ENCODE peak calls at places on chromosomes 16 and 17, in four cellular contexts. R, A, I and D are unnamed samples. For H3K4me1, the result is how much of the 10 kb centered on the place peaks cover.

GRCh38 chr17:63113167-63113566 is 147.1 kb downstream of the TANC2 start:
- DNase-seq in A (no peak), R (no peak), I (no peak), D (no peak)

GRCh38 chr17:13531701-13532100 is 70.0 kb downstream of the HS3ST3A1 start:
- DNase-seq in A (no peak), R (no peak), I (no peak), D (no peak)

GRCh38 chr17:5446786-5447185 is 7.8 kb upstream of the C1QBP start:
- DNase-seq in A (no peak), I (no peak), R (no peak), D (no peak)

GRCh38 chr16:49557070-49557446 is 183.5 kb downstream of the C16orf78 start:
- DNase-seq in I (no peak), A (no peak), R (no peak), D (no peak)

GRCh38 chr16:106623-107324 is 28.7 kb downstream of the MPG start:
- DNase-seq in A (no peak), R (no peak), I (peak), D (no peak)

GRCh38 chr17:1573932-1574696 is 11.5 kb upstream of the PITPNA start:
- DNase-seq in I (peak), A (peak), R (peak), D (peak)

GRCh38 chr17:57622886-57623433 is 122.1 kb downstream of the CCDC182 start:
- DNase-seq in I (no peak), A (no peak), R (peak), D (no peak)

GRCh38 chr16:58843675-58844074 is 109.6 kb upstream of the GOT2 start:
- DNase-seq in R (no peak), I (no peak), A (no peak), D (no peak)

GRCh38 chr17:83119987-83120864 is 40.8 kb downstream of the METRNL start:
- DNase-seq in R (no peak), I (no peak), A (no peak), D (peak)

GRCh38 chr17:22703204-22703603 is 1010.9 kb downstream of the KCNJ18 start:
- DNase-seq in A (peak), R (no peak), I (no peak), D (no peak)

GRCh38 chr17:1312261-1312870 is 32.9 kb downstream of the TRARG1 start:
- DNase-seq in R (no peak), I (no peak), A (no peak), D (no peak)

GRCh38 chr17:43467981-43468541 is 15.7 kb upstream of the DHX8 start:
- DNase-seq in A (peak), R (no peak), I (no peak), D (no peak)

GRCh38 chr16:85798901-85799496 is 345 bp downstream of the EMC8 start:
- DNase-seq in I (peak), A (no peak), R (peak), D (no peak)

GRCh38 chr17:35575759-35576158 is 2.6 kb downstream of the PEX12 start:
- DNase-seq in R (no peak), A (no peak), I (no peak), D (no peak)

GRCh38 chr17:78991017-78991783 is 11.5 kb upstream of the LGALS3BP start:
- DNase-seq in A (peak), R (no peak), I (no peak), D (no peak)

GRCh38 chr16:83928341-83929055 is 24.5 kb upstream of the OSGIN1 start:
- DNase-seq in R (no peak), A (no peak), I (no peak), D (no peak)

GRCh38 chr17:72139213-72139612 is 18.4 kb downstream of the SOX9 start:
- DNase-seq in A (no peak), R (no peak), I (no peak), D (no peak)

GRCh38 chr16:11136600-11136999 is 119.4 kb downstream of the SOCS1 start:
- DNase-seq in R (no peak), I (no peak), A (no peak), D (peak)

GRCh38 chr17:9643611-9644010 is 1.7 kb upstream of the USP43 start:
- DNase-seq in I (no peak), R (no peak), A (no peak), D (no peak)

GRCh38 chr17:82440377-82440981 is 10.1 kb downstream of the CYBC1 start:
- DNase-seq in A (no peak), R (peak), I (no peak), D (no peak)

GRCh38 chr16:56246051-56246817 is 54.9 kb downstream of the GNAO1 start:
- DNase-seq in R (no peak), I (no peak), A (peak), D (no peak)

GRCh38 chr17:37447641-37448040 is 41.0 kb downstream of the TADA2A start:
- DNase-seq in R (no peak), I (no peak), A (no peak), D (no peak)

GRCh38 chr17:79406316-79406715 is 204.5 kb downstream of the RBFOX3 start:
- DNase-seq in A (no peak), R (no peak), I (no peak), D (no peak)

GRCh38 chr17:58516644-58517377 is 2.4 kb upstream of the MTMR4 start:
- DNase-seq in R (no peak), A (peak), I (no peak), D (no peak)

GRCh38 chr16:78227855-78228254 is 128.4 kb downstream of the WWOX start:
- DNase-seq in I (peak), R (no peak), A (no peak), D (no peak)
- TF ChIP-seq CTCF in I (no peak), R (peak), A (no peak), D (peak)

GRCh38 chr17:3915642-3916012 is 638 bp downstream of the P2RX1 start:
- DNase-seq in R (no peak), A (no peak), I (no peak), D (no peak)
- H3K4me1 ChIP-seq in R (under half), A (under half), I (under half), D (under half)

DNA sequence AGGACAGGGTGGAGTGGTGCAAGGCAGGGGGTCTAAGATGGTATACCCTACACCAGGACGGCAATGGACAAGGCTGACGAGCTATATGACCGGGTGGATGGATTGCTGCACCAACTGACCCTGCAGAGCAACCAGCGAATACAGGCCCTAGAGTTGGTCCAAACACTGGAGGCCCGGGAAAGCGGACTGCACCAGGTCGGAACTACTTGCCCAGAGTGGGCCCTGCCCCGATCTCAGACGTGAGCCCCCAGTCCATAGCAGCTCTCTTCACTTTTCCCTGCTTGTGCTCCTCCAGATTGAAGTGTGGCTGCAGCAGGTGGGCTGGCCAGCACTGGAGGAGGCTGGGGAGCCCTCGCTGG is 3.1 kb downstream of the PLEKHG4 start:
- DNase-seq in R (no peak), I (no peak), A (no peak), D (no peak)
- H3K27ac ChIP-seq in R (no peak), I (no peak), A (no peak), D (no peak)

GRCh38 chr16:82016268-82016667 is 5.0 kb upstream of the SDR42E1 start:
- DNase-seq in A (no peak), R (no peak), I (no peak), D (no peak)
- TF ChIP-seq CTCF in A (no peak), R (peak), I (no peak), D (no peak)

GRCh38 chr17:39283098-39283497 is 57.4 kb upstream of the STAC2 start:
- DNase-seq in I (no peak), R (no peak), A (no peak), D (no peak)
- H3K4me1 ChIP-seq in I (under half), R (under half), A (under half), D (under half)

GRCh38 chr17:20206068-20206467 is 196.9 kb downstream of the SPECC1 start:
- DNase-seq in I (no peak), A (no peak), R (no peak), D (no peak)
- H3K27ac ChIP-seq in I (peak), A (peak), R (no peak), D (no peak)

DNA sequence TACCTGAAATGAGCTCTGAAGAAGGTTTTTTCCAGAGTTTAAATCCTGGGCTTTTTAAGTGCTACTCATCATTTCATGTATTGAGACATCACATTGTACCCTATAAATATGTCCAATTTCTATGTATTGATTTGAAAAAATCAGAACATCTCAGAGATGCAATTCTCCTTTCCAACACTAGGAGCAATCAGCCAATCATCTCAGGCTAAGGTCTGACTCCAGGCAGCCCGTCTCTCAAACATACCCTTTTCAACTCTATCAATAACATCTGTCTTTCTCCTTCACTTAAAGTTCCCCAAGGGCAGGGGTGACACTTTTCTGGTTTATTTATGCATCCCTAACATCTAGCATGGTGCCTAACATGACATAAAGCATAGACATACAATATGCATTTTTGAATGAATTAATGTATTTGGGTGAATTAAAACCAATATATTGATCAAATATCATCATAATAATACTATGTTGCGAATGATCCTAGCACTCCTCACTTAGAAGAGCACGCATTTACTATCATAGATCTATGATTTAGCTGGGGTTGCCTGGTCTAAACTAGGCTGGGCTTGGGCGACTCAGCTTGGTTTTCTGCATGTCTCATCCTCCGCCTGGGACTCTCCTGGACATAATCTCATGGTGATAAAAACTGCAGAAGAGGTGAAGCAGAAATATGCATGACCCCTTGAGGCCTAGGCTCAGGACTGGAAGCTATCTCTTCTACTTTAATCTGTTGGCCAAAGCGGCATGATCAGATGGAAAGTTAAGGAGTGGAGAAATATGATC is 5.2 kb upstream of the CDH11 start:
- DNase-seq in I (no peak), R (no peak), A (no peak), D (no peak)
- TF ChIP-seq CTCF in I (no peak), R (peak), A (no peak), D (peak)

GRCh38 chr17:50916708-50917417 is 50.7 kb upstream of the TOB1 start:
- DNase-seq in I (no peak), A (no peak), R (no peak), D (no peak)
- H3K4me1 ChIP-seq in I (under half), A (under half), R (under half), D (under half)

GRCh38 chr17:17766351-17767095 is 70.3 kb downstream of the SREBF1 start:
- DNase-seq in A (no peak), R (no peak), I (no peak), D (peak)
- H3K27ac ChIP-seq in A (peak), R (no peak), I (no peak), D (no peak)